ENCODE peak calls at places on chromosomes 5 and 9, in nine cellular contexts. One of them, this sample, is unnamed. For H3K9me3 and H3K27me3, the result is how much of the 10 kb centered on the place peaks cover.

GRCh38 chr9:81112638-81113037 is 576.7 kb downstream of the TLE1 start:
- DNase-seq in tibial artery: no peak
- DNase-seq in ovary: no peak
- DNase-seq in CD8-positive, alpha-beta T cell: no peak
- DNase-seq in effector memory CD4-positive, alpha-beta T cell: no peak
- DNase-seq in GM23248: no peak
- DNase-seq in fibroblast of lung: no peak
- DNase-seq in colonic mucosa: no peak
- DNase-seq in adipocyte: no peak
- DNase-seq in this sample: no peak

GRCh38 chr5:8613078-8613685 is 744.2 kb downstream of the MTRR start:
- DNase-seq in ovary: no peak
- DNase-seq in colonic mucosa: no peak
- DNase-seq in fibroblast of lung: no peak
- DNase-seq in GM23248: no peak
- DNase-seq in tibial artery: no peak
- DNase-seq in effector memory CD4-positive, alpha-beta T cell: no peak
- DNase-seq in adipocyte: no peak
- DNase-seq in CD8-positive, alpha-beta T cell: no peak
- DNase-seq in this sample: no peak

GRCh38 chr5:28734396-28734795 is 1696.0 kb upstream of the CDH9 start:
- DNase-seq in colonic mucosa: no peak
- DNase-seq in GM23248: no peak
- DNase-seq in tibial artery: no peak
- DNase-seq in effector memory CD4-positive, alpha-beta T cell: no peak
- DNase-seq in ovary: no peak
- DNase-seq in fibroblast of lung: no peak
- DNase-seq in CD8-positive, alpha-beta T cell: no peak
- DNase-seq in adipocyte: no peak
- DNase-seq in this sample: no peak

GRCh38 chr5:24183941-24184340 is 460.8 kb downstream of the CDH10 start:
- DNase-seq in fibroblast of lung: no peak
- DNase-seq in ovary: no peak
- DNase-seq in tibial artery: no peak
- DNase-seq in CD8-positive, alpha-beta T cell: no peak
- DNase-seq in GM23248: peak
- DNase-seq in effector memory CD4-positive, alpha-beta T cell: no peak
- DNase-seq in adipocyte: no peak
- DNase-seq in colonic mucosa: no peak
- DNase-seq in this sample: no peak

GRCh38 chr5:30932611-30933010 is 260.9 kb upstream of the CDH6 start:
- DNase-seq in CD8-positive, alpha-beta T cell: no peak
- DNase-seq in ovary: no peak
- DNase-seq in fibroblast of lung: no peak
- DNase-seq in adipocyte: no peak
- DNase-seq in tibial artery: no peak
- DNase-seq in GM23248: peak
- DNase-seq in colonic mucosa: no peak
- DNase-seq in effector memory CD4-positive, alpha-beta T cell: no peak
- DNase-seq in this sample: no peak

GRCh38 chr5:144183254-144183889 is 12.7 kb downstream of the KCTD16 start:
- DNase-seq in CD8-positive, alpha-beta T cell: no peak
- DNase-seq in adipocyte: peak
- DNase-seq in tibial artery: no peak
- DNase-seq in colonic mucosa: no peak
- DNase-seq in fibroblast of lung: peak
- DNase-seq in GM23248: peak
- DNase-seq in effector memory CD4-positive, alpha-beta T cell: no peak
- DNase-seq in ovary: no peak
- DNase-seq in this sample: no peak

GRCh38 chr5:58410441-58410840 is 49.4 kb downstream of the PLK2 start:
- DNase-seq in fibroblast of lung: peak
- DNase-seq in CD8-positive, alpha-beta T cell: no peak
- DNase-seq in ovary: no peak
- DNase-seq in adipocyte: peak
- DNase-seq in effector memory CD4-positive, alpha-beta T cell: no peak
- DNase-seq in colonic mucosa: no peak
- DNase-seq in GM23248: peak
- DNase-seq in tibial artery: no peak
- DNase-seq in this sample: no peak

GRCh38 chr5:167574381-167574780 is 717.1 kb upstream of the WWC1 start:
- DNase-seq in ovary: no peak
- DNase-seq in tibial artery: no peak
- DNase-seq in adipocyte: no peak
- DNase-seq in colonic mucosa: no peak
- DNase-seq in fibroblast of lung: no peak
- DNase-seq in GM23248: peak
- DNase-seq in CD8-positive, alpha-beta T cell: no peak
- DNase-seq in effector memory CD4-positive, alpha-beta T cell: no peak
- DNase-seq in this sample: no peak

GRCh38 chr9:131700765-131701433 is 39.0 kb downstream of the RAPGEF1 start:
- DNase-seq in fibroblast of lung: no peak
- DNase-seq in colonic mucosa: no peak
- DNase-seq in GM23248: no peak
- DNase-seq in adipocyte: no peak
- DNase-seq in CD8-positive, alpha-beta T cell: no peak
- DNase-seq in effector memory CD4-positive, alpha-beta T cell: no peak
- DNase-seq in ovary: no peak
- DNase-seq in tibial artery: no peak
- DNase-seq in this sample: no peak

GRCh38 chr5:178434851-178435250 is 155.3 kb downstream of the COL23A1 start:
- DNase-seq in effector memory CD4-positive, alpha-beta T cell: no peak
- DNase-seq in fibroblast of lung: no peak
- DNase-seq in CD8-positive, alpha-beta T cell: peak
- DNase-seq in tibial artery: no peak
- DNase-seq in adipocyte: no peak
- DNase-seq in ovary: no peak
- DNase-seq in colonic mucosa: no peak
- DNase-seq in GM23248: no peak
- DNase-seq in this sample: peak

GRCh38 chr9:82540175-82540574 is 522.8 kb downstream of the RASEF start:
- DNase-seq in GM23248: peak
- DNase-seq in ovary: no peak
- DNase-seq in fibroblast of lung: no peak
- DNase-seq in colonic mucosa: no peak
- DNase-seq in tibial artery: peak
- DNase-seq in effector memory CD4-positive, alpha-beta T cell: no peak
- DNase-seq in adipocyte: no peak
- DNase-seq in CD8-positive, alpha-beta T cell: no peak
- DNase-seq in this sample: no peak

GRCh38 chr9:116274293-116274692 is 120.7 kb downstream of the PAPPA start:
- DNase-seq in colonic mucosa: no peak
- DNase-seq in effector memory CD4-positive, alpha-beta T cell: no peak
- DNase-seq in ovary: no peak
- DNase-seq in adipocyte: no peak
- DNase-seq in CD8-positive, alpha-beta T cell: no peak
- DNase-seq in tibial artery: no peak
- DNase-seq in fibroblast of lung: no peak
- DNase-seq in GM23248: peak
- DNase-seq in this sample: no peak

GRCh38 chr5:96687812-96688453 is 25.8 kb downstream of the CAST start:
- DNase-seq in colonic mucosa: no peak
- DNase-seq in ovary: no peak
- DNase-seq in CD8-positive, alpha-beta T cell: no peak
- DNase-seq in adipocyte: peak
- DNase-seq in fibroblast of lung: peak
- DNase-seq in GM23248: peak
- DNase-seq in tibial artery: no peak
- DNase-seq in effector memory CD4-positive, alpha-beta T cell: no peak
- DNase-seq in this sample: no peak

GRCh38 chr5:176364765-176365662 is at the start of gene ARL10:
- DNase-seq in adipocyte: peak
- DNase-seq in colonic mucosa: no peak
- DNase-seq in CD8-positive, alpha-beta T cell: peak
- DNase-seq in GM23248: peak
- DNase-seq in fibroblast of lung: peak
- DNase-seq in ovary: peak
- DNase-seq in tibial artery: peak
- DNase-seq in effector memory CD4-positive, alpha-beta T cell: peak
- DNase-seq in this sample: peak

GRCh38 chr5:151383011-151383410 is 35.7 kb upstream of the SLC36A2 start:
- DNase-seq in colonic mucosa: no peak
- DNase-seq in effector memory CD4-positive, alpha-beta T cell: no peak
- DNase-seq in adipocyte: no peak
- DNase-seq in GM23248: no peak
- DNase-seq in tibial artery: no peak
- DNase-seq in fibroblast of lung: no peak
- DNase-seq in ovary: no peak
- DNase-seq in CD8-positive, alpha-beta T cell: no peak
- DNase-seq in this sample: no peak

DNA sequence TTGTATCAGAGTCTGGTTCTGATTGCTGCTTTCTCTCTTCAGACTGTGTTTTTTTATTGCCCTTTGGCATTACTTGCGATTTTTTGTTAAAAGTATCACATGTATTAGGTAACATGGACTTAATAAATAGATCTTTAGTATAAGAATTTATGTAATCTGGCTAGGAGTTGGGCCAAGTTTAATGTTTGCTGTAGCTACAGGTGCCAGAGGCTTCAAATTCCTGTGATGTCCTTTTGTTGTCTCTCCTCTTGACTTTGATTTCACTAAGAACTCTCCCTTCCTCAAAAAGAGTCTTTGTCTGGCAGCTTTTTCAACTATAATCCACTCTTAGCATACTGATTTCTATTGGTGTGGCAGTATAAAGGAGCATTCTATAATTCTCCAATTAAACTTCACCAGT is 313.1 kb downstream of the DTWD2 start:
- DNase-seq in tibial artery: no peak
- DNase-seq in ovary: no peak
- DNase-seq in CD8-positive, alpha-beta T cell: no peak
- DNase-seq in fibroblast of lung: no peak
- DNase-seq in adipocyte: no peak
- DNase-seq in colonic mucosa: no peak
- DNase-seq in effector memory CD4-positive, alpha-beta T cell: no peak
- DNase-seq in GM23248: no peak
- DNase-seq in this sample: no peak
- H3K9me3 ChIP-seq in tibial artery: under half
- H3K9me3 ChIP-seq in ovary: under half
- H3K9me3 ChIP-seq in CD8-positive, alpha-beta T cell: under half
- H3K9me3 ChIP-seq in fibroblast of lung: under half
- H3K9me3 ChIP-seq in adipocyte: under half
- H3K9me3 ChIP-seq in colonic mucosa: under half
- H3K9me3 ChIP-seq in effector memory CD4-positive, alpha-beta T cell: under half
- H3K9me3 ChIP-seq in GM23248: under half
- H3K9me3 ChIP-seq in this sample: under half

GRCh38 chr5:51392689-51393199 is 9.5 kb downstream of the ISL1 start:
- DNase-seq in GM23248: no peak
- DNase-seq in effector memory CD4-positive, alpha-beta T cell: no peak
- DNase-seq in tibial artery: no peak
- DNase-seq in ovary: no peak
- DNase-seq in colonic mucosa: no peak
- DNase-seq in fibroblast of lung: no peak
- DNase-seq in CD8-positive, alpha-beta T cell: no peak
- DNase-seq in adipocyte: no peak
- DNase-seq in this sample: no peak

GRCh38 chr5:51389326-51389581 is 6.0 kb downstream of the ISL1 start:
- DNase-seq in tibial artery: no peak
- DNase-seq in ovary: no peak
- DNase-seq in fibroblast of lung: no peak
- DNase-seq in GM23248: no peak
- DNase-seq in CD8-positive, alpha-beta T cell: no peak
- DNase-seq in effector memory CD4-positive, alpha-beta T cell: no peak
- DNase-seq in adipocyte: no peak
- DNase-seq in colonic mucosa: no peak
- DNase-seq in this sample: no peak

GRCh38 chr5:51389582-51390463 is 6.6 kb downstream of the ISL1 start:
- DNase-seq in tibial artery: no peak
- DNase-seq in CD8-positive, alpha-beta T cell: no peak
- DNase-seq in GM23248: peak
- DNase-seq in ovary: no peak
- DNase-seq in adipocyte: peak
- DNase-seq in fibroblast of lung: no peak
- DNase-seq in colonic mucosa: no peak
- DNase-seq in effector memory CD4-positive, alpha-beta T cell: no peak
- DNase-seq in this sample: no peak

GRCh38 chr5:51388488-51389325 is 5.5 kb downstream of the ISL1 start:
- DNase-seq in fibroblast of lung: no peak
- DNase-seq in CD8-positive, alpha-beta T cell: no peak
- DNase-seq in colonic mucosa: no peak
- DNase-seq in ovary: no peak
- DNase-seq in adipocyte: no peak
- DNase-seq in effector memory CD4-positive, alpha-beta T cell: no peak
- DNase-seq in GM23248: no peak
- DNase-seq in tibial artery: no peak
- DNase-seq in this sample: no peak

GRCh38 chr5:51391175-51391574 is 7.9 kb downstream of the ISL1 start:
- DNase-seq in adipocyte: no peak
- DNase-seq in tibial artery: no peak
- DNase-seq in ovary: no peak
- DNase-seq in colonic mucosa: no peak
- DNase-seq in fibroblast of lung: no peak
- DNase-seq in GM23248: no peak
- DNase-seq in CD8-positive, alpha-beta T cell: no peak
- DNase-seq in effector memory CD4-positive, alpha-beta T cell: no peak
- DNase-seq in this sample: no peak
- H3K27me3 ChIP-seq in adipocyte: half or more
- H3K27me3 ChIP-seq in tibial artery: half or more
- H3K27me3 ChIP-seq in ovary: under half
- H3K27me3 ChIP-seq in colonic mucosa: under half
- H3K27me3 ChIP-seq in fibroblast of lung: under half
- H3K27me3 ChIP-seq in GM23248: under half
- H3K27me3 ChIP-seq in CD8-positive, alpha-beta T cell: under half
- H3K27me3 ChIP-seq in effector memory CD4-positive, alpha-beta T cell: under half
- H3K27me3 ChIP-seq in this sample: under half

GRCh38 chr5:110070836-110071235 is 381.1 kb downstream of the MAN2A1 start:
- DNase-seq in fibroblast of lung: peak
- DNase-seq in tibial artery: no peak
- DNase-seq in CD8-positive, alpha-beta T cell: no peak
- DNase-seq in adipocyte: no peak
- DNase-seq in ovary: no peak
- DNase-seq in colonic mucosa: no peak
- DNase-seq in effector memory CD4-positive, alpha-beta T cell: no peak
- DNase-seq in GM23248: no peak
- DNase-seq in this sample: no peak
- H3K9me3 ChIP-seq in fibroblast of lung: under half
- H3K9me3 ChIP-seq in tibial artery: under half
- H3K9me3 ChIP-seq in CD8-positive, alpha-beta T cell: under half
- H3K9me3 ChIP-seq in adipocyte: under half
- H3K9me3 ChIP-seq in ovary: under half
- H3K9me3 ChIP-seq in colonic mucosa: under half
- H3K9me3 ChIP-seq in effector memory CD4-positive, alpha-beta T cell: under half
- H3K9me3 ChIP-seq in GM23248: under half
- H3K9me3 ChIP-seq in this sample: under half

DNA sequence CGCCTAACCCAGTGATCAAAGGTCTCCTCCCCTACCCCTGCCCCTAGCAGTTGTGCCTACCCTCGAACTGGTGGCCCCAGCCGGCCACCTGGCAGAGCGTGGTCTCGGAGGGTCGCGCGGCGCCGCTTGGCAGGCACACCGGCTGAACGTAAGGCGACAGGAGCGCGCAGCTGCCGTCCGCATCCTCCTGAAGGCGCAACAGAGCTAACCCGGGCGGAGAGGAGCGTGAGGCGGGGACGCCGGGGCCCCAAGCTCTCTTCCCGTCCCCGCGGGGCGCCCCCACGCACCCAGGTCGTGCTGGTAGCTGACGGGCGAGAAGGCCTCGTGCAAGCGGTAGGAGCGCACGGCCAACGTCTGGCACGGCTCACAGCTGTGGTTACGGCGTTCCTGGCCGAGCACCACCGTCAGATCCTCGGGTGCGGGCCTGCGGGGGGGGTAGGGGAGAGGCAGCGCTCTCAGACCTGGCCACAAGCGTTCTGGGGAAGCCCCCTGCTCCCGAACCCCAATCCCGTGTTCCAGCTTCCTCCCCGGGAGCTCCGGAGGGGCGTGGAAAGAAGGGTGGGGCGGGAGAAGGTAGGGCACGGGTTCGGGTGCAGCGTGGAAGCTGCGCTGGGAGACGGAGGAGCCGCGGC is 2.8 kb upstream of the PFN3 start:
- DNase-seq in fibroblast of lung: no peak
- DNase-seq in effector memory CD4-positive, alpha-beta T cell: peak
- DNase-seq in CD8-positive, alpha-beta T cell: peak
- DNase-seq in tibial artery: no peak
- DNase-seq in GM23248: peak
- DNase-seq in adipocyte: peak
- DNase-seq in ovary: no peak
- DNase-seq in colonic mucosa: no peak
- DNase-seq in this sample: no peak
- H3K27me3 ChIP-seq in fibroblast of lung: under half
- H3K27me3 ChIP-seq in effector memory CD4-positive, alpha-beta T cell: under half
- H3K27me3 ChIP-seq in CD8-positive, alpha-beta T cell: under half
- H3K27me3 ChIP-seq in tibial artery: half or more
- H3K27me3 ChIP-seq in GM23248: under half
- H3K27me3 ChIP-seq in adipocyte: half or more
- H3K27me3 ChIP-seq in ovary: under half
- H3K27me3 ChIP-seq in colonic mucosa: under half
- H3K27me3 ChIP-seq in this sample: under half